ENCODE peak calls at places on chromosome 15, in six cellular contexts. I is PC-3; N is adrenal gland; P is Calu3; K is stimulated activated CD4-positive, alpha-beta T cell treated with anti-CD3 and anti-CD28 coated beads, Interleukin-1b, Interleukin-23, amount 100 ng/mL, for 24 hours; A is A549. B is an unnamed sample.

GRCh38 chr15:74343797-74344127 is 23.7 kb downstream of the CYP11A1 start:
- DNase-seq in I (no peak), A (no peak), N (no peak), K (no peak), P (no peak), B (no peak)

GRCh38 chr15:88701561-88702095 is 62.8 kb downstream of the ISG20 start:
- DNase-seq in N (no peak), K (no peak), I (peak; percentile 47), A (peak; percentile 46), P (peak; percentile 63), B (no peak)

GRCh38 chr15:90016721-90017120 is 15.6 kb downstream of the ZNF710 start:
- DNase-seq in P (no peak), I (no peak), K (no peak), A (no peak), N (no peak), B (no peak)

GRCh38 chr15:69061414-69061842 is 46.9 kb downstream of the NOX5 start:
- DNase-seq in I (peak; percentile 72), A (no peak), N (no peak), P (no peak), K (no peak), B (no peak)

GRCh38 chr15:62598217-62598616 is 433.1 kb upstream of the C2CD4B start:
- DNase-seq in P (no peak), N (no peak), I (no peak), K (no peak), A (no peak), B (no peak)

GRCh38 chr15:72318408-72318942 is 1.5 kb downstream of the CELF6 start:
- DNase-seq in K (no peak), A (peak; percentile 11), I (no peak), P (no peak), N (no peak), B (no peak)

GRCh38 chr15:91908401-91908800 is 54.9 kb downstream of the SLCO3A1 start:
- DNase-seq in N (no peak), A (peak; percentile 8), I (peak; percentile 6), P (no peak), K (no peak), B (no peak)

GRCh38 chr15:85006655-85007054 is 25.0 kb downstream of the PDE8A start:
- DNase-seq in N (no peak), A (no peak), K (no peak), P (no peak), I (no peak), B (no peak)

GRCh38 chr15:67405208-67406191 is 115.4 kb upstream of the C15orf61 start:
- DNase-seq in I (peak; percentile 28), N (peak; percentile 20), P (no peak), K (no peak), A (peak; percentile 61), B (no peak)

GRCh38 chr15:26132786-26133185 is 269.7 kb upstream of the ATP10A start:
- DNase-seq in A (no peak), N (no peak), I (no peak), K (no peak), P (no peak), B (no peak)

GRCh38 chr15:65400760-65401606 is 21.8 kb downstream of the IGDCC4 start:
- DNase-seq in A (peak; percentile 80), N (peak; percentile 81), I (peak; percentile 67), K (no peak), P (peak; percentile 89), B (no peak)

GRCh38 chr15:42035362-42035761 is 14.5 kb upstream of the PLA2G4E start:
- DNase-seq in A (no peak), P (peak; percentile 17), K (no peak), I (peak; percentile 27), N (no peak), B (no peak)

GRCh38 chr15:62950455-62950854 is 92.1 kb upstream of the TPM1 start:
- DNase-seq in N (no peak), I (no peak), P (no peak), K (no peak), A (no peak), B (no peak)

GRCh38 chr15:99719096-99719541 is 14.1 kb downstream of the LYSMD4 start:
- DNase-seq in I (peak; percentile 47), K (no peak), A (no peak), P (no peak), N (no peak), B (no peak)

GRCh38 chr15:24848050-24848449 is 106.7 kb upstream of the SNRPN start:
- DNase-seq in P (no peak), N (peak; percentile 45), A (peak; percentile 62), I (peak; percentile 45), K (no peak), B (no peak)

GRCh38 chr15:63191895-63192603 is 2.6 kb downstream of the RAB8B start:
- DNase-seq in K (no peak), A (no peak), N (no peak), I (no peak), P (no peak), B (no peak)

GRCh38 chr15:25345943-25346342 is 92.9 kb downstream of the UBE3A start:
- DNase-seq in I (no peak), K (no peak), N (peak; percentile 56), A (no peak), P (no peak), B (no peak)

GRCh38 chr15:42373274-42373673 is 14.0 kb downstream of the CAPN3 start:
- DNase-seq in K (no peak), A (no peak), I (no peak), P (no peak), N (peak; percentile 38), B (no peak)

GRCh38 chr15:68550498-68551295 is 28.1 kb upstream of the CORO2B start:
- DNase-seq in P (peak; percentile 85), K (peak; percentile 80), I (peak; percentile 75), N (peak; percentile 87), A (peak; percentile 71), B (peak; percentile 17)

GRCh38 chr15:68295430-68295829 is 17.9 kb downstream of the FEM1B start:
- DNase-seq in P (no peak), I (no peak), N (no peak), A (no peak), K (no peak), B (no peak)

GRCh38 chr15:63156086-63156707 is 1.1 kb downstream of the RPS27L start:
- DNase-seq in I (peak; percentile 13), P (no peak), K (no peak), N (no peak), A (no peak), B (no peak)

GRCh38 chr15:72319360-72319984 is 485 bp downstream of the CELF6 start:
- DNase-seq in P (peak; percentile 80), I (peak; percentile 36), A (peak; percentile 62), N (peak; percentile 78), K (peak; percentile 7), B (no peak)

GRCh38 chr15:66578286-66578875 is 12.6 kb upstream of the LCTL start:
- DNase-seq in A (no peak), N (no peak), P (no peak), I (peak; percentile 73), K (no peak), B (no peak)

GRCh38 chr15:91710072-91710471 is 143.4 kb upstream of the SLCO3A1 start:
- DNase-seq in K (no peak), N (no peak), A (no peak), P (peak; percentile 24), I (peak; percentile 39), B (no peak)

GRCh38 chr15:39584662-39585393 is 3.9 kb downstream of the THBS1 start:
- DNase-seq in N (no peak), A (no peak), P (no peak), I (peak; percentile 12), K (no peak), B (no peak)

GRCh38 chr15:62799919-62800318 is 242.6 kb upstream of the TPM1 start:
- DNase-seq in I (no peak), N (no peak), A (no peak), P (no peak), K (no peak), B (no peak)

GRCh38 chr15:47787875-47788274 is 70.6 kb downstream of the SEMA6D start:
- DNase-seq in A (no peak), I (no peak), N (no peak), P (no peak), K (no peak), B (no peak)

GRCh38 chr15:95840004-95840403 is 490.5 kb upstream of the NR2F2 start:
- DNase-seq in N (no peak), K (no peak), I (no peak), P (no peak), A (no peak), B (no peak)

GRCh38 chr15:44468713-44469385 is 41.4 kb downstream of the CTDSPL2 start:
- DNase-seq in K (no peak), P (no peak), A (peak; percentile 16), N (no peak), I (peak; percentile 58), B (no peak)

GRCh38 chr15:91055548-91056331 is 33.3 kb upstream of the VPS33B start:
- DNase-seq in N (peak; percentile 83), K (no peak), P (peak; percentile 81), A (peak; percentile 85), I (peak; percentile 83), B (peak; percentile 37)

GRCh38 chr15:29070471-29071192 is 184.9 kb downstream of the APBA2 start:
- DNase-seq in I (no peak), N (no peak), P (no peak), K (no peak), A (no peak), B (no peak)

GRCh38 chr15:42057744-42058646 is 36.4 kb downstream of the PLA2G4D start:
- DNase-seq in I (peak; percentile 48), A (no peak), P (no peak), K (no peak), N (no peak), B (no peak)

GRCh38 chr15:83372434-83372873 is 74.7 kb upstream of the SH3GL3 start:
- DNase-seq in I (peak; percentile 25), A (no peak), N (no peak), P (no peak), K (no peak), B (no peak)